ENCODE peak calls at places on chromosomes 3 and 15, in four cellular contexts. S is epithelial cell of esophagus, R is IMR-90, X is GM12864. P is an unnamed sample.

GRCh38 chr3:194206375-194206774 is 70.4 kb downstream of the HES1 start:
- DNase-seq in S (peak), R (peak), X (no peak), P (no peak)

GRCh38 chr3:50365080-50365841 is 5.9 kb upstream of the TMEM115 start:
- DNase-seq in S (peak), R (peak), X (peak), P (peak)

GRCh38 chr3:128549283-128550112 is 56.5 kb upstream of the GATA2 start:
- DNase-seq in S (peak), R (peak), X (no peak), P (peak)

GRCh38 chr3:59482684-59483083 is 432.9 kb upstream of the CFAP20DC start:
- DNase-seq in S (no peak), R (no peak), X (no peak), P (no peak)

GRCh38 chr3:51390600-51391074 is 448 bp upstream of the RBM15B start:
- DNase-seq in S (no peak), R (no peak), X (no peak), P (no peak)

GRCh38 chr3:114418724-114419543 is 125.1 kb downstream of the TIGIT start:
- DNase-seq in S (peak), R (peak), X (no peak), P (peak)

GRCh38 chr3:25156526-25157075 is 271.5 kb upstream of the RARB start:
- DNase-seq in S (peak), R (peak), X (no peak), P (peak)

GRCh38 chr15:101178414-101178813 is 73.4 kb downstream of the CHSY1 start:
- DNase-seq in S (no peak), R (no peak), X (no peak), P (no peak)

GRCh38 chr15:36428102-36428845 is 151.2 kb upstream of the CDIN1 start:
- DNase-seq in S (peak), R (peak), X (no peak), P (peak)

GRCh38 chr15:51775967-51776816 is 24.8 kb downstream of the TMOD2 start:
- DNase-seq in S (peak), R (peak), X (peak), P (peak)

GRCh38 chr3:55750525-55750924 is 263.4 kb upstream of the WNT5A start:
- DNase-seq in S (peak), R (peak), X (no peak), P (peak)

GRCh38 chr3:120506076-120506827 is 55.5 kb upstream of the FSTL1 start:
- DNase-seq in S (no peak), R (peak), X (no peak), P (peak)

GRCh38 chr3:197709135-197709534 is 27.6 kb downstream of the RUBCN start:
- DNase-seq in S (no peak), R (no peak), X (peak), P (no peak)

GRCh38 chr15:100114100-100114499 is 227.7 kb downstream of the ADAMTS17 start:
- DNase-seq in S (peak), R (peak), X (no peak), P (peak)
- H3K4me3 ChIP-seq in S (no peak), R (peak), X (no peak), P (peak)

GRCh38 chr3:112730210-112730609 is 89.3 kb upstream of the CCDC80 start:
- DNase-seq in S (peak), R (peak), X (no peak), P (peak)
- TF ChIP-seq CTCF in S (peak), R (no peak), X (no peak), P (peak)

GRCh38 chr3:143083781-143084180 is 35.8 kb upstream of the CHST2 start:
- DNase-seq in S (peak), R (no peak), X (no peak), P (no peak)

GRCh38 chr3:143078883-143079282 is 40.7 kb upstream of the CHST2 start:
- DNase-seq in S (peak), R (peak), X (no peak), P (peak)

GRCh38 chr3:143081365-143081764 is 38.2 kb upstream of the CHST2 start:
- DNase-seq in S (no peak), R (no peak), X (no peak), P (no peak)

GRCh38 chr3:143084856-143085731 is 34.5 kb upstream of the CHST2 start:
- DNase-seq in S (peak), R (peak), X (peak), P (peak)

DNA sequence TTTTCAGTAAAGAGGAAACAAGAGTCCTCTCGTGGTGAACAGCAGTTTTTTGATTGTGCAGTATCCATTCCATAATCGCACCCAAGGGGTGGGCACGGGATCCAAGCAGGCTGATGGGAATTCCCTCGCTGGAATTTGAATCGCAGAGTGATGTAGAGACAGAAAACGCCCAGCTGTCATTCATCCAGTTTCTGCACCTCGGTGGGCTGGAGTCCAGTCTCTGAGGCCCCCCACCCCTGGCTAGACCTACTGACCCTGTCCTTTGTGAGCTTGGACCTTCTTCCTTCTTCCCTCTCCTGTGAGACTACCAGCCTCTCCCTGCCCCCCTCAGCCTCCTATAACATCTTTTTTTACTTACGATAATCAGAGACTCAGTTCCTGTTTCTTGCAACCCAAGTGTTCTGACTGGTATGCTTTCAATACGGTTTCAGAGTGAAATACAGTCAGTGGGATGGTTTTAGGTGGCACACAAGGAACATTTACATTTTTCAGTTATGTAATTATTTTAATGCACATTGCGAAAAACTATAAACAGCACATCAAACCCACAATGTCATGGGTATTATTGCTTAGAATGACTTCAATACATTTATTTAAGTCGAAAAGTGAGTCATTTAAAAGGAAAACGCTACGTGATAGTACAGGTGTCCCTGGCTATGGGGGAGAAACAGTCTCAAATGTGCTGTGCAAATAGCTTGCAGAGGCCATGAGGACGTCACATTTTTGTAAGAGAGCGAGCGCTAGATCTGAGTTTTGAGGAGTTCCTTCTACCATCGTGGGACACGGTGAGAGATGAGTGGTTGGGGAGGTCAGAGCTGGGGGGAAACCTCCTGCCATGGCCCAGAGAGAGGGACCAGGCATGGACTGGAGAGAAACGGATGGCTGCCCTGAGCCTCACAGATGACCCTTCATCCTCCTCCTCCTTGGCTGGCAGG is 37.5 kb upstream of the CHST2 start:
- DNase-seq in S (no peak), R (no peak), X (peak), P (no peak)
- H3K4me3 ChIP-seq in S (no peak), R (no peak), X (peak), P (no peak)

DNA sequence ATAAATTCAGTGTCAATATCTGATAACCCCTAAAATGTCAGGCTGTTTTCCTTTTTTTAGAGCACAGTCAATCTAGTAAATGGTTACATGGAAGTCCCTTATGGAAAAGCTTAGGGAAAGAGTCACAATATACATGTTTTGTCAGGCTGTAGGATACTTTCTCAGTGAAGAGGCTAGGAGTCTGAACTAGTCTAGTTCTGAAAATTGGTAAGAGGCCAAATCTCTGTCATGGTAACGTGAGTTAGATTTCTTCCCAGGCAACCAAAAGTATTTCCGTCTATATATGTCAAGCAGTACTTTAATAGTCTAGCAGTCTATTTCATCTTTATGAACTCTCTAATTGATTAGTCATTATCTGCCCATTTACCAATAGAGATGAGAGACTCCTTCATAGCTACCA is 215.9 kb upstream of the LRRC3B start:
- DNase-seq in S (peak), R (no peak), X (no peak), P (no peak)
- TF ChIP-seq CTCF in S (no peak), R (no peak), X (no peak), P (no peak)

DNA sequence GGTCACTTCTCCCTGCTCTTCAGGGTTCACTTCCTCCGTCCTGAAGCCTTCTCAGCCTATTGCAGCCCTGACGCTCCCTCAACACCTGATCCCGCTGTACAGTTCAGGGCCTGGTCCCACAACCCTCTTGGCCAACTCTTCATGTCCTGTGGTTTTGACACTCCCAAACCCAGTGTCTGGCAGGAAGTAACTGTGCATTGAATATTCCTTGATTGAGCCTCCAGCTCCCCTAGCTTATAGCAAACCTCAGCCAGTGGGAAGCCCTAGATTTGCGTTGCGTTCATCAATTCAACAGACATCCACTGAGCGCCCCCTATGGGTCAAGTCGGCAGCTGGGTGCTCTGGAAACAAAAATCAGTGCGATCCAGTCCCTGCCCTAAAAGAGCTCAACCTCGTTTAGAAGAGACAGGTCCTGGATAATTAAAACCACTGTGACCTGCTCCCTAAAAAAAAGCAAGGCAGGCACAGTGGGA is 13.5 kb downstream of the UBAP1L start:
- DNase-seq in S (peak), R (peak), X (no peak), P (peak)
- H3K4me3 ChIP-seq in S (no peak), R (no peak), X (no peak), P (no peak)

GRCh38 chr3:11774296-11774877 is 72.3 kb downstream of the TAMM41 start:
- DNase-seq in S (peak), R (peak), X (no peak), P (peak)
- TF ChIP-seq CTCF in S (peak), R (peak), X (no peak), P (peak)